ENCODE peak calls at places on chromosomes 4 and X, in four cellular contexts. One of them, this sample, is unnamed.
A peak's percentile ranks its signal among the peaks of the same experiment; 100 is the strongest.

GRCh38 chr4:154491341-154491679 is 289 bp downstream of the DCHS2 start:
- DNase-seq in CD8-positive, alpha-beta memory T cell: no peak
- DNase-seq in right cardiac atrium: no peak
- DNase-seq in GM23248: peak; percentile 35
- DNase-seq in this sample: no peak

GRCh38 chrX:153549231-153549630 is 31.8 kb downstream of the ATP2B3 start:
- DNase-seq in GM23248: no peak
- DNase-seq in CD8-positive, alpha-beta memory T cell: no peak
- DNase-seq in right cardiac atrium: no peak
- DNase-seq in this sample: no peak

GRCh38 chrX:2500681-2501151 is at the start of the genes DHRSX and ZBED1:
- DNase-seq in CD8-positive, alpha-beta memory T cell: peak; percentile 40
- DNase-seq in right cardiac atrium: peak; percentile 87
- DNase-seq in GM23248: peak; percentile 73
- DNase-seq in this sample: peak; percentile 38

GRCh38 chr4:174198396-174199179 is 84.9 kb downstream of the FBXO8 start:
- DNase-seq in CD8-positive, alpha-beta memory T cell: no peak
- DNase-seq in GM23248: peak; percentile 97
- DNase-seq in right cardiac atrium: no peak
- DNase-seq in this sample: no peak

GRCh38 chrX:40102393-40103381 is 4.9 kb upstream of the BCOR start:
- DNase-seq in CD8-positive, alpha-beta memory T cell: no peak
- DNase-seq in right cardiac atrium: no peak
- DNase-seq in GM23248: no peak
- DNase-seq in this sample: no peak

GRCh38 chr4:188012546-188012945 is 17.0 kb downstream of the ZFP42 start:
- DNase-seq in right cardiac atrium: no peak
- DNase-seq in GM23248: no peak
- DNase-seq in CD8-positive, alpha-beta memory T cell: no peak
- DNase-seq in this sample: no peak

GRCh38 chr4:151841107-151841506 is 80.3 kb upstream of the GATB start:
- DNase-seq in GM23248: no peak
- DNase-seq in right cardiac atrium: no peak
- DNase-seq in CD8-positive, alpha-beta memory T cell: no peak
- DNase-seq in this sample: no peak

GRCh38 chr4:88985088-88985779 is 71.8 kb downstream of the FAM13A start:
- DNase-seq in GM23248: peak; percentile 65
- DNase-seq in right cardiac atrium: no peak
- DNase-seq in CD8-positive, alpha-beta memory T cell: no peak
- DNase-seq in this sample: no peak

GRCh38 chr4:89324671-89325070 is 17.1 kb upstream of the GPRIN3 start:
- DNase-seq in right cardiac atrium: no peak
- DNase-seq in GM23248: peak; percentile 76
- DNase-seq in CD8-positive, alpha-beta memory T cell: no peak
- DNase-seq in this sample: no peak

GRCh38 chrX:40108959-40109287 is 11.2 kb upstream of the BCOR start:
- DNase-seq in right cardiac atrium: peak; percentile 93
- DNase-seq in GM23248: peak; percentile 85
- DNase-seq in CD8-positive, alpha-beta memory T cell: peak; percentile 57
- DNase-seq in this sample: peak; percentile 78

GRCh38 chr4:150006197-150006596 is 72.0 kb upstream of the DCLK2 start:
- DNase-seq in CD8-positive, alpha-beta memory T cell: no peak
- DNase-seq in GM23248: peak; percentile 38
- DNase-seq in right cardiac atrium: no peak
- DNase-seq in this sample: no peak

GRCh38 chr4:168863719-168864632 is 146.1 kb downstream of the CBR4 start:
- DNase-seq in CD8-positive, alpha-beta memory T cell: no peak
- DNase-seq in right cardiac atrium: no peak
- DNase-seq in GM23248: peak; percentile 64
- DNase-seq in this sample: no peak

GRCh38 chr4:99572527-99573240 is 1.9 kb upstream of the MTTP start:
- DNase-seq in GM23248: peak; percentile 12
- DNase-seq in right cardiac atrium: no peak
- DNase-seq in CD8-positive, alpha-beta memory T cell: no peak
- DNase-seq in this sample: no peak

GRCh38 chr4:11446156-11446811 is 17.6 kb upstream of the HS3ST1 start:
- DNase-seq in right cardiac atrium: no peak
- DNase-seq in GM23248: no peak
- DNase-seq in CD8-positive, alpha-beta memory T cell: no peak
- DNase-seq in this sample: no peak

GRCh38 chrX:101230636-101231035 is 11.1 kb downstream of the DRP2 start:
- DNase-seq in GM23248: peak; percentile 68
- DNase-seq in CD8-positive, alpha-beta memory T cell: no peak
- DNase-seq in right cardiac atrium: no peak
- DNase-seq in this sample: no peak

GRCh38 chr4:102759835-102760644 is 728 bp downstream of the MANBA start:
- DNase-seq in right cardiac atrium: no peak
- DNase-seq in CD8-positive, alpha-beta memory T cell: peak; percentile 38
- DNase-seq in GM23248: peak; percentile 80
- DNase-seq in this sample: no peak

GRCh38 chr4:70901607-70901983 is 574 bp upstream of the MOB1B start:
- DNase-seq in CD8-positive, alpha-beta memory T cell: no peak
- DNase-seq in right cardiac atrium: no peak
- DNase-seq in GM23248: no peak
- DNase-seq in this sample: no peak

GRCh38 chr4:38387348-38387747 is 276.7 kb upstream of the KLF3 start:
- DNase-seq in GM23248: peak; percentile 14
- DNase-seq in right cardiac atrium: peak; percentile 73
- DNase-seq in CD8-positive, alpha-beta memory T cell: no peak
- DNase-seq in this sample: no peak

GRCh38 chr4:163161536-163162205 is 5.0 kb downstream of the NAF1 start:
- DNase-seq in CD8-positive, alpha-beta memory T cell: no peak
- DNase-seq in right cardiac atrium: no peak
- DNase-seq in GM23248: peak; percentile 82
- DNase-seq in this sample: no peak

GRCh38 chr4:101856149-101856548 is 65.6 kb downstream of the BANK1 start:
- DNase-seq in GM23248: no peak
- DNase-seq in CD8-positive, alpha-beta memory T cell: no peak
- DNase-seq in right cardiac atrium: no peak
- DNase-seq in this sample: no peak

GRCh38 chr4:99507762-99508161 is 3.1 kb upstream of the C4orf17 start:
- DNase-seq in GM23248: no peak
- DNase-seq in right cardiac atrium: no peak
- DNase-seq in CD8-positive, alpha-beta memory T cell: no peak
- DNase-seq in this sample: no peak

GRCh38 chr4:33465565-33465964 is 2745.4 kb downstream of the PCDH7 start:
- DNase-seq in GM23248: no peak
- DNase-seq in right cardiac atrium: no peak
- DNase-seq in CD8-positive, alpha-beta memory T cell: no peak
- DNase-seq in this sample: no peak

GRCh38 chr4:37538931-37539330 is 147.2 kb downstream of the RELL1 start:
- DNase-seq in right cardiac atrium: no peak
- DNase-seq in CD8-positive, alpha-beta memory T cell: no peak
- DNase-seq in GM23248: no peak
- DNase-seq in this sample: no peak

GRCh38 chr4:128310266-128310697 is 22.7 kb upstream of the PGRMC2 start:
- DNase-seq in right cardiac atrium: peak; percentile 69
- DNase-seq in CD8-positive, alpha-beta memory T cell: no peak
- DNase-seq in GM23248: no peak
- DNase-seq in this sample: no peak

GRCh38 chr4:56267558-56267957 is 119.7 kb downstream of the AASDH start:
- DNase-seq in GM23248: no peak
- DNase-seq in right cardiac atrium: no peak
- DNase-seq in CD8-positive, alpha-beta memory T cell: no peak
- DNase-seq in this sample: no peak

GRCh38 chr4:16516796-16517413 is 290.6 kb upstream of the TAPT1 start:
- DNase-seq in CD8-positive, alpha-beta memory T cell: no peak
- DNase-seq in right cardiac atrium: peak; percentile 51
- DNase-seq in GM23248: peak; percentile 77
- DNase-seq in this sample: no peak

GRCh38 chr4:3257691-3258482 is 8.9 kb downstream of the MSANTD1 start:
- DNase-seq in CD8-positive, alpha-beta memory T cell: no peak
- DNase-seq in right cardiac atrium: no peak
- DNase-seq in GM23248: peak; percentile 82
- DNase-seq in this sample: no peak

GRCh38 chr4:16257611-16258010 is 31.3 kb upstream of the TAPT1 start:
- DNase-seq in right cardiac atrium: no peak
- DNase-seq in CD8-positive, alpha-beta memory T cell: no peak
- DNase-seq in GM23248: no peak
- DNase-seq in this sample: no peak

GRCh38 chrX:20459410-20460350 is 193.0 kb upstream of the RPS6KA3 start:
- DNase-seq in CD8-positive, alpha-beta memory T cell: no peak
- DNase-seq in GM23248: no peak
- DNase-seq in right cardiac atrium: no peak
- DNase-seq in this sample: no peak

GRCh38 chrX:77505227-77505626 is 58.0 kb downstream of the FGF16 start:
- DNase-seq in GM23248: peak; percentile 49
- DNase-seq in right cardiac atrium: no peak
- DNase-seq in CD8-positive, alpha-beta memory T cell: no peak
- DNase-seq in this sample: no peak

GRCh38 chrX:19833034-19833677 is 54.2 kb downstream of the SH3KBP1 start:
- DNase-seq in GM23248: no peak
- DNase-seq in CD8-positive, alpha-beta memory T cell: no peak
- DNase-seq in right cardiac atrium: no peak
- DNase-seq in this sample: no peak

GRCh38 chr4:176549161-176549865 is 229.5 kb downstream of the SPCS3 start:
- DNase-seq in right cardiac atrium: no peak
- DNase-seq in CD8-positive, alpha-beta memory T cell: no peak
- DNase-seq in GM23248: peak; percentile 64
- DNase-seq in this sample: no peak

GRCh38 chr4:3184725-3185124 is 64.2 kb upstream of the MSANTD1 start:
- DNase-seq in GM23248: no peak
- DNase-seq in CD8-positive, alpha-beta memory T cell: no peak
- DNase-seq in right cardiac atrium: no peak
- DNase-seq in this sample: no peak

GRCh38 chr4:85828295-85828910 is 353.5 kb downstream of the ARHGAP24 start:
- DNase-seq in right cardiac atrium: no peak
- DNase-seq in GM23248: peak; percentile 79
- DNase-seq in CD8-positive, alpha-beta memory T cell: no peak
- DNase-seq in this sample: no peak

GRCh38 chr4:85831647-85832046 is 356.7 kb downstream of the ARHGAP24 start:
- DNase-seq in right cardiac atrium: no peak
- DNase-seq in GM23248: no peak
- DNase-seq in CD8-positive, alpha-beta memory T cell: no peak
- DNase-seq in this sample: no peak

GRCh38 chr4:85833311-85833710 is 358.4 kb downstream of the ARHGAP24 start:
- DNase-seq in CD8-positive, alpha-beta memory T cell: no peak
- DNase-seq in right cardiac atrium: no peak
- DNase-seq in GM23248: no peak
- DNase-seq in this sample: no peak

GRCh38 chr4:85825937-85826678 is 351.2 kb downstream of the ARHGAP24 start:
- DNase-seq in GM23248: peak; percentile 66
- DNase-seq in right cardiac atrium: peak; percentile 46
- DNase-seq in CD8-positive, alpha-beta memory T cell: no peak
- DNase-seq in this sample: no peak

DNA sequence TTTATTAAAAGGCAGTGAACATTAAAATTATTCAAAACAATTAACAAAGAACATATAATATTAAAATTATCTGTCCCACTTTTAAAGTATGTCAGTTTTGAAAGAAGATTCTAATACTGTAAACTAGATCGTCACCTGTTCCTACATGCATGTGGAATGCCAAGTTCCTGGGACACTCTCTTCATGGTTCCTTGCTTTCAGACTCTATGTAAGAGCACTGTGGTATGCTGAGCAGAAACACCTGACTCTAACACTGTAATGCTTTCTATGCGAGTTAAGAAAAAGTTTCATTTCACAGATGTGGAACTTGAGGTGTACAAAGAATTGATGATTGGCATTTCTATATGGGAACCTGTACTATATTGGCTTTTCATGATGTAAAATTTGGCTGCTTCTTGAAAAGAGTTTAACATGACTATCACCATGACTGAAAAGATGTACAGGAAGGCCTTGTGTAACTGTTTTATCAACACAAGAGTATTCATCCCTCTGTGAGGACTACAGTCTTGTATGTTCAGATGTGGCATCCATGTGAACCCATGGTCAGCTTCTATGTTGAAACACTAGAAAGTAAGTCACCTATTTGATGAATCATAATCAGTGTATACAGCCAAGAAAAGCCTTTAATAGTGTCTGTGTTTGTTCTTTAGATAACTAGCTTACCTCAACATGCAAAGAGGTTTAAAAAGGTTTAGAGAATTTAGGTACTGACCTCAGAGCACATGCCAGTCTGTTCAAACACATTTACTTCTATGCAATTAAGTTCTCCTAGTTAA is 354.5 kb downstream of the ARHGAP24 start:
- DNase-seq in GM23248: peak; percentile 62
- DNase-seq in CD8-positive, alpha-beta memory T cell: no peak
- DNase-seq in right cardiac atrium: no peak
- DNase-seq in this sample: no peak
- H3K4me3 ChIP-seq in GM23248: no peak overlapping the region
- H3K4me3 ChIP-seq in CD8-positive, alpha-beta memory T cell: no peak overlapping the region
- H3K4me3 ChIP-seq in right cardiac atrium: no peak overlapping the region
- H3K4me3 ChIP-seq in this sample: no peak overlapping the region

DNA sequence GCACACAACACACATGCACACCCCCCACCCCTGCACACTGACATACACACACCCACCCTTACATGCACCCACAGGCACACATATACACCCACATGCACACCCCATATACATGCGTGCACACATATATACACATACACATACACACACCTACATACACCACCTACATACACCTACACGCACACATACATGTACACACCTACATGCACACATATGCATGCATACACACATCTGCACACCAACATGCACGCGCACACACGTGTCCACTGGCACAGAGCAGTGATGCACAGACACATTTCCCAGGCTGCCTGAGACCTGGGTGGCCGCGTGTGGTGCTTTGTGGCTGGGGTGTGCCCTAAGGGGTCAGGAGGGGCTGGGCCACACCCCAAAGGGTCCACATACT is 31.7 kb downstream of the FGFRL1 start:
- DNase-seq in right cardiac atrium: no peak
- DNase-seq in CD8-positive, alpha-beta memory T cell: no peak
- DNase-seq in GM23248: no peak
- DNase-seq in this sample: peak; percentile 9
- H3K4me3 ChIP-seq in right cardiac atrium: no peak overlapping the region
- H3K4me3 ChIP-seq in CD8-positive, alpha-beta memory T cell: no peak overlapping the region
- H3K4me3 ChIP-seq in GM23248: no peak overlapping the region
- H3K4me3 ChIP-seq in this sample: no peak overlapping the region

DNA sequence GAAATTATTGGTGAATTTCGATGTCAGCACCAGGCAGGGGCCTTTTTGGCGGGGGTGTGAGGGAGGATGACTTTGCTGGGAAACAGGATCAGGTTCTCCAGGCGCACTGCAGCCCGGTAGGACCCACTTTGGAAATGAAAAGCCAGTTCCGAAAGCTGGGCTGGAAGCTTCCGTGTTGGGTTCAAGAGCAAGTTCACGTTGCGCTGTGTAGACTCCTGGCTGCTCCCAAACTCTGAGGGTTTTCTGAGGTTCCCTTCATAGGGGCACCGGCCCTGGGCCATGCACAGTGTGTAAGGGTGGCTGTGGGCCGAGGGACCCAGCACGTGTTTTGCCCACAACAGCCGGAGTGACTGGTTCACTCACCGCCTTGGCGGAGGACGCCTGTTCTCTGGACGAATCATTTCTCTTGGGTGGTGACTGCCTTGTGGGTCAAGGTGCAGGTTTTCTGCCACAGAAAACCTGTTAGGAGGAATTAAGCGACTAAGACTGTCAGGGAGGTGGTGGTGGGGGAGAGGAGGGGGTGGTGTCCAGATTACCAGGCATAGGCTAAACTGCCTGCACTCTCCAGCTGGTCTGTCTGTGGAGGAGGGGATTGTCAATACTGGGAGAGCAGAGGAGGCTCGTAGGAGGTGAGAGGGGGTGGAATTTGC is 8.0 kb downstream of the SHOX start:
- DNase-seq in right cardiac atrium: no peak
- DNase-seq in CD8-positive, alpha-beta memory T cell: no peak
- DNase-seq in GM23248: no peak
- DNase-seq in this sample: no peak
- H3K4me3 ChIP-seq in right cardiac atrium: no peak overlapping the region
- H3K4me3 ChIP-seq in CD8-positive, alpha-beta memory T cell: no peak overlapping the region
- H3K4me3 ChIP-seq in GM23248: no peak overlapping the region
- H3K4me3 ChIP-seq in this sample: no peak overlapping the region

GRCh38 chr4:85514117-85514516 is 39.2 kb downstream of the ARHGAP24 start:
- DNase-seq in CD8-positive, alpha-beta memory T cell: no peak
- DNase-seq in GM23248: peak; percentile 2
- DNase-seq in right cardiac atrium: no peak
- DNase-seq in this sample: no peak
- H3K4me3 ChIP-seq in CD8-positive, alpha-beta memory T cell: no peak overlapping the region
- H3K4me3 ChIP-seq in GM23248: peak overlapping the region; percentile 44
- H3K4me3 ChIP-seq in right cardiac atrium: peak overlapping the region; percentile 25
- H3K4me3 ChIP-seq in this sample: no peak overlapping the region

This sample was measured in CD8-positive, alpha-beta T cell.